ENCODE peak calls at places on chromosome 4, in seven cellular contexts. V is sigmoid colon, T is ovary, L is A549, K is tibial nerve, N is suprapubic skin, A is H1. F is an unnamed sample.
A peak's percentile ranks its signal among the peaks of the same experiment; 100 is the strongest.

GRCh38 chr4:97016186-97016945 is 1126.9 kb downstream of the STPG2 start:
- DNase-seq in V (no peak), T (no peak), L (no peak), K (no peak), N (no peak), A (no peak), F (no peak)

GRCh38 chr4:55272576-55272975 is 73.5 kb upstream of the SRD5A3 start:
- DNase-seq in V (no peak), T (no peak), L (no peak), K (no peak), N (no peak), A (no peak), F (no peak)

GRCh38 chr4:52873861-52874343 is 11.8 kb downstream of the RASL11B start:
- DNase-seq in V (no peak), T (no peak), L (no peak), K (no peak), N (no peak), A (peak; percentile 58), F (peak; percentile 15)

GRCh38 chr4:30839583-30840520 is 119.7 kb downstream of the PCDH7 start:
- DNase-seq in V (no peak), T (no peak), L (no peak), K (no peak), N (no peak), A (no peak), F (no peak)

GRCh38 chr4:3470244-3471097 is 7.4 kb downstream of the DOK7 start:
- DNase-seq in V (no peak), T (no peak), L (no peak), K (no peak), N (no peak), A (no peak), F (peak; percentile 32)

GRCh38 chr4:48081196-48081595 is 52.9 kb downstream of the TXK start:
- DNase-seq in V (no peak), T (no peak), L (no peak), K (no peak), N (no peak), A (no peak), F (no peak)

GRCh38 chr4:162010362-162010761 is 153.4 kb downstream of the FSTL5 start:
- DNase-seq in V (no peak), T (no peak), L (no peak), K (no peak), N (no peak), A (no peak), F (no peak)

GRCh38 chr4:59994118-59994517 is 1206.0 kb upstream of the ADGRL3 start:
- DNase-seq in V (no peak), T (no peak), L (peak; percentile 1), K (no peak), N (no peak), A (peak; percentile 3), F (no peak)

GRCh38 chr4:87086143-87086805 is 134.1 kb downstream of the KLHL8 start:
- DNase-seq in V (no peak), T (no peak), L (no peak), K (no peak), N (no peak), A (no peak), F (no peak)

GRCh38 chr4:91064157-91064853 is 937.1 kb downstream of the CCSER1 start:
- DNase-seq in V (no peak), T (no peak), L (peak; percentile 5), K (no peak), N (no peak), A (no peak), F (no peak)

GRCh38 chr4:31193516-31193915 is 473.3 kb downstream of the PCDH7 start:
- DNase-seq in V (no peak), T (no peak), L (no peak), K (no peak), N (no peak), A (no peak), F (no peak)

GRCh38 chr4:33160126-33160525 is 2440.0 kb downstream of the PCDH7 start:
- DNase-seq in V (no peak), T (no peak), L (peak; percentile 0), K (peak; percentile 7), N (no peak), A (no peak), F (no peak)

GRCh38 chr4:165378763-165379631 is at the start of gene CPE:
- DNase-seq in V (peak; percentile 82), T (peak; percentile 81), L (peak; percentile 61), K (peak; percentile 45), N (peak; percentile 84), A (no peak), F (peak; percentile 77)

GRCh38 chr4:98794565-98795205 is 134.2 kb downstream of the EIF4E start:
- DNase-seq in V (no peak), T (no peak), L (no peak), K (no peak), N (no peak), A (peak; percentile 15), F (no peak)

GRCh38 chr4:82643994-82644730 is 82.4 kb upstream of the TMEM150C start:
- DNase-seq in V (no peak), T (no peak), L (peak; percentile 33), K (no peak), N (no peak), A (no peak), F (no peak)

GRCh38 chr4:65880594-65880993 is 210.3 kb upstream of the EPHA5 start:
- DNase-seq in V (no peak), T (no peak), L (no peak), K (no peak), N (no peak), A (no peak), F (no peak)

GRCh38 chr4:37802068-37802666 is 24.3 kb upstream of the PGM2 start:
- DNase-seq in V (no peak), T (no peak), L (peak; percentile 79), K (no peak), N (no peak), A (no peak), F (peak; percentile 68)

GRCh38 chr4:39169426-39169825 is 12.9 kb upstream of the WDR19 start:
- DNase-seq in V (no peak), T (no peak), L (no peak), K (no peak), N (no peak), A (no peak), F (no peak)

GRCh38 chr4:139523076-139523475 is 32.9 kb downstream of the SETD7 start:
- DNase-seq in V (no peak), T (no peak), L (no peak), K (no peak), N (no peak), A (no peak), F (peak; percentile 51)

GRCh38 chr4:38673109-38673978 is 9.3 kb downstream of the KLF3 start:
- DNase-seq in V (no peak), T (peak; percentile 73), L (peak; percentile 69), K (peak; percentile 41), N (peak; percentile 84), A (no peak), F (peak; percentile 93)

GRCh38 chr4:127540497-127541026 is 92.2 kb upstream of the INTU start:
- DNase-seq in V (no peak), T (no peak), L (no peak), K (no peak), N (no peak), A (no peak), F (no peak)

GRCh38 chr4:81166431-81166830 is 48.6 kb downstream of the PRKG2 start:
- DNase-seq in V (no peak), T (no peak), L (no peak), K (no peak), N (no peak), A (no peak), F (no peak)

GRCh38 chr4:115042496-115042895 is 70.9 kb downstream of the NDST4 start:
- DNase-seq in V (no peak), T (no peak), L (peak; percentile 6), K (no peak), N (no peak), A (no peak), F (no peak)

GRCh38 chr4:183118585-183118984 is 19.5 kb downstream of the WWC2 start:
- DNase-seq in V (no peak), T (no peak), L (no peak), K (no peak), N (no peak), A (no peak), F (no peak)

DNA sequence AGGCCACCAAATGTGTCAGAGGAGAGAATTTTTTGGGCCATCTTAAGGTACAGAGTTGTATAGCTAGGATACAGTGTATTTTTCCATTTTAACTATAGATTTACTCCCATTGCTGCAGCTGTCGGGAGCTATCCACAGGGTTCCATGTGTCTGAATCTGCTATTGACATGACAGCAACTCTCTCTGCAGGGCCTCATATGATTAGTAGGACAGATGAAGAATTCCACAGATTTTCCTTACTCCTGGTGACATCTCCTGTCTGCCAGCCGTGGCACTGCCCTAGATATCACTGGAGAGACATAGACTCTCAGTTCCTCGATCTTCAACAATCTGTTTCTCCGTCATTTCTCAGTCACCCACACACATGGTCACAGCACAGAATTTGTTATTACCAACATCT is 86.5 kb downstream of the SPCS3 start:
- DNase-seq in V (no peak), T (no peak), L (no peak), K (no peak), N (no peak), A (no peak), F (no peak)
- TF ChIP-seq EP300 in V (no peak), T (no peak), L (no peak), K (no peak), N (no peak), A (no peak), F (no peak)

GRCh38 chr4:142449771-142450373 is 396.2 kb downstream of the INPP4B start:
- DNase-seq in V (no peak), T (no peak), L (no peak), K (no peak), N (no peak), A (no peak), F (no peak)
- H3K4me1 ChIP-seq in V (no peaks in the 10 kb centered on the region), T (no peaks in the 10 kb centered on the region), L (no peaks in the 10 kb centered on the region), K (no peaks in the 10 kb centered on the region), N (no peaks in the 10 kb centered on the region), A (no peaks in the 10 kb centered on the region), F (no peaks in the 10 kb centered on the region)

GRCh38 chr4:72383439-72383838 is 185.6 kb downstream of the ADAMTS3 start:
- DNase-seq in V (no peak), T (no peak), L (no peak), K (no peak), N (no peak), A (no peak), F (no peak)
- TF ChIP-seq CTCF in V (no peak), T (no peak), L (no peak), K (no peak), N (no peak), A (no peak), F (no peak)

GRCh38 chr4:6391186-6391851 is 81.1 kb downstream of the PPP2R2C start:
- DNase-seq in V (no peak), T (no peak), L (no peak), K (no peak), N (no peak), A (no peak), F (no peak)
- TF ChIP-seq EP300 in V (no peak), T (no peak), L (no peak), K (no peak), N (no peak), A (no peak), F (no peak)